ENCODE peak calls at places on chromosome 6, in eight cellular contexts. One of them, this sample, is unnamed.

GRCh38 chr6:49549691-49550412 is 616 bp upstream of the C6orf141 start:
- DNase-seq in Panc1: no peak
- DNase-seq in transverse colon: no peak
- DNase-seq in A549: no peak
- DNase-seq in heart left ventricle: no peak
- DNase-seq in tibial nerve: no peak
- DNase-seq in CD8-positive, alpha-beta T cell: no peak
- DNase-seq in lower lobe of right lung: no peak
- DNase-seq in this sample: no peak

GRCh38 chr6:22632561-22632960 is 63.2 kb downstream of the HDGFL1 start:
- DNase-seq in Panc1: no peak
- DNase-seq in transverse colon: no peak
- DNase-seq in A549: no peak
- DNase-seq in heart left ventricle: no peak
- DNase-seq in tibial nerve: no peak
- DNase-seq in CD8-positive, alpha-beta T cell: no peak
- DNase-seq in lower lobe of right lung: no peak
- DNase-seq in this sample: no peak

GRCh38 chr6:157787080-157787479 is 36.0 kb upstream of the SNX9 start:
- DNase-seq in Panc1: no peak
- DNase-seq in transverse colon: peak; percentile 64
- DNase-seq in A549: no peak
- DNase-seq in heart left ventricle: no peak
- DNase-seq in tibial nerve: no peak
- DNase-seq in CD8-positive, alpha-beta T cell: no peak
- DNase-seq in lower lobe of right lung: no peak
- DNase-seq in this sample: no peak

GRCh38 chr6:144689503-144690040 is 404.4 kb downstream of the UTRN start:
- DNase-seq in Panc1: no peak
- DNase-seq in transverse colon: no peak
- DNase-seq in A549: no peak
- DNase-seq in heart left ventricle: no peak
- DNase-seq in tibial nerve: no peak
- DNase-seq in CD8-positive, alpha-beta T cell: no peak
- DNase-seq in lower lobe of right lung: no peak
- DNase-seq in this sample: no peak

GRCh38 chr6:12490376-12490903 is 200.3 kb downstream of the EDN1 start:
- DNase-seq in Panc1: no peak
- DNase-seq in transverse colon: no peak
- DNase-seq in A549: no peak
- DNase-seq in heart left ventricle: no peak
- DNase-seq in tibial nerve: no peak
- DNase-seq in CD8-positive, alpha-beta T cell: no peak
- DNase-seq in lower lobe of right lung: no peak
- DNase-seq in this sample: no peak

GRCh38 chr6:16511048-16511660 is 250.1 kb downstream of the ATXN1 start:
- DNase-seq in Panc1: peak; percentile 15
- DNase-seq in transverse colon: no peak
- DNase-seq in A549: peak; percentile 12
- DNase-seq in heart left ventricle: no peak
- DNase-seq in tibial nerve: peak; percentile 21
- DNase-seq in CD8-positive, alpha-beta T cell: no peak
- DNase-seq in lower lobe of right lung: no peak
- DNase-seq in this sample: no peak

GRCh38 chr6:38504996-38505395 is 134.7 kb downstream of the BTBD9 start:
- DNase-seq in Panc1: no peak
- DNase-seq in transverse colon: no peak
- DNase-seq in A549: no peak
- DNase-seq in heart left ventricle: no peak
- DNase-seq in tibial nerve: no peak
- DNase-seq in CD8-positive, alpha-beta T cell: no peak
- DNase-seq in lower lobe of right lung: no peak
- DNase-seq in this sample: no peak

GRCh38 chr6:149318581-149319286 is 1.2 kb downstream of the TAB2 start:
- DNase-seq in Panc1: no peak
- DNase-seq in transverse colon: peak; percentile 24
- DNase-seq in A549: no peak
- DNase-seq in heart left ventricle: no peak
- DNase-seq in tibial nerve: no peak
- DNase-seq in CD8-positive, alpha-beta T cell: peak; percentile 66
- DNase-seq in lower lobe of right lung: no peak
- DNase-seq in this sample: peak; percentile 42

GRCh38 chr6:33799714-33800113 is 4.1 kb downstream of the MLN start:
- DNase-seq in Panc1: no peak
- DNase-seq in transverse colon: no peak
- DNase-seq in A549: no peak
- DNase-seq in heart left ventricle: no peak
- DNase-seq in tibial nerve: no peak
- DNase-seq in CD8-positive, alpha-beta T cell: no peak
- DNase-seq in lower lobe of right lung: no peak
- DNase-seq in this sample: no peak

GRCh38 chr6:137883400-137883888 is 16.4 kb downstream of the TNFAIP3 start:
- DNase-seq in Panc1: no peak
- DNase-seq in transverse colon: no peak
- DNase-seq in A549: no peak
- DNase-seq in heart left ventricle: no peak
- DNase-seq in tibial nerve: no peak
- DNase-seq in CD8-positive, alpha-beta T cell: peak; percentile 58
- DNase-seq in lower lobe of right lung: no peak
- DNase-seq in this sample: no peak

GRCh38 chr6:137181876-137182653 is 8.6 kb upstream of the IL22RA2 start:
- DNase-seq in Panc1: no peak
- DNase-seq in transverse colon: no peak
- DNase-seq in A549: no peak
- DNase-seq in heart left ventricle: no peak
- DNase-seq in tibial nerve: no peak
- DNase-seq in CD8-positive, alpha-beta T cell: no peak
- DNase-seq in lower lobe of right lung: no peak
- DNase-seq in this sample: no peak

GRCh38 chr6:167350731-167351655 is 26.1 kb downstream of the TTLL2 start:
- DNase-seq in Panc1: peak; percentile 61
- DNase-seq in transverse colon: peak; percentile 87
- DNase-seq in A549: peak; percentile 41
- DNase-seq in heart left ventricle: peak; percentile 56
- DNase-seq in tibial nerve: peak; percentile 77
- DNase-seq in CD8-positive, alpha-beta T cell: peak; percentile 77
- DNase-seq in lower lobe of right lung: peak; percentile 78
- DNase-seq in this sample: peak; percentile 93

GRCh38 chr6:42017021-42017643 is 33.2 kb upstream of the TAF8 start:
- DNase-seq in Panc1: no peak
- DNase-seq in transverse colon: no peak
- DNase-seq in A549: peak; percentile 27
- DNase-seq in heart left ventricle: no peak
- DNase-seq in tibial nerve: no peak
- DNase-seq in CD8-positive, alpha-beta T cell: no peak
- DNase-seq in lower lobe of right lung: no peak
- DNase-seq in this sample: no peak

GRCh38 chr6:28693033-28693750 is 167.5 kb downstream of the GPX5 start:
- DNase-seq in Panc1: peak; percentile 93
- DNase-seq in transverse colon: no peak
- DNase-seq in A549: no peak
- DNase-seq in heart left ventricle: no peak
- DNase-seq in tibial nerve: no peak
- DNase-seq in CD8-positive, alpha-beta T cell: no peak
- DNase-seq in lower lobe of right lung: no peak
- DNase-seq in this sample: no peak

GRCh38 chr6:56385981-56386593 is 138.7 kb upstream of the COL21A1 start:
- DNase-seq in Panc1: no peak
- DNase-seq in transverse colon: no peak
- DNase-seq in A549: no peak
- DNase-seq in heart left ventricle: no peak
- DNase-seq in tibial nerve: no peak
- DNase-seq in CD8-positive, alpha-beta T cell: no peak
- DNase-seq in lower lobe of right lung: no peak
- DNase-seq in this sample: no peak

GRCh38 chr6:132070356-132070755 is 119.2 kb upstream of the CCN2 start:
- DNase-seq in Panc1: no peak
- DNase-seq in transverse colon: no peak
- DNase-seq in A549: no peak
- DNase-seq in heart left ventricle: no peak
- DNase-seq in tibial nerve: no peak
- DNase-seq in CD8-positive, alpha-beta T cell: no peak
- DNase-seq in lower lobe of right lung: no peak
- DNase-seq in this sample: no peak

GRCh38 chr6:18496462-18496861 is 109.3 kb downstream of the RNF144B start:
- DNase-seq in Panc1: no peak
- DNase-seq in transverse colon: no peak
- DNase-seq in A549: no peak
- DNase-seq in heart left ventricle: no peak
- DNase-seq in tibial nerve: no peak
- DNase-seq in CD8-positive, alpha-beta T cell: no peak
- DNase-seq in lower lobe of right lung: no peak
- DNase-seq in this sample: no peak

DNA sequence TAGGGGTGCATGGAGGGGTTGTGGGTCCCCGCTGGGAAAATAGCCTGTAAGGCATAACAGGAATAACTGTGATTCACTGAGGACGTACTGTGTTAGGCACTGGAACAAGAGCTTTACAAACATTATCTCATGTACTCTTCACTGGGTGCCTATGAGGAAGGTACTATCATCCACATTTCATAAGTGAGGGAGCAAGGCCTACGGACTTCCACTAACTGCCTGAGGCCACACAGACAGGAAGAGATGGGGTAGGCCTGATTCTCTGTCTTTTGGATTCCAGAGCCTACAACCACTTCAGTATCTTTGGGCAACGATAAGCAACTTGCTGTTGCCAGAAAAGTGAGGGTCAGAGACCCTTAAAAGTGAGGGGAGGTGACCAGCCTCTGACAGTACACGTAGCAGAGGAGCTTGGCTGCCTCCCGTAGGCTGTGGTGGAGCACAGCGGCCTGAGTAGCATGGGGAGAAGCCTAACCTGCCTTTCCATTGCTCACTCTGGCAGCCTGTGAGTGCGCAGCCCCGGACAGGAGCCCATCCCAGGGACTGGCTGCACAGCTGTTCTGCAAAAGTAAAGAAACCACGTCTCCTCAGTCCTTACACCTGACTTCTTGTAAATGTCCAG is 30.4 kb downstream of the PSMB1 start:
- DNase-seq in Panc1: no peak
- DNase-seq in transverse colon: no peak
- DNase-seq in A549: no peak
- DNase-seq in heart left ventricle: peak; percentile 24
- DNase-seq in tibial nerve: no peak
- DNase-seq in CD8-positive, alpha-beta T cell: no peak
- DNase-seq in lower lobe of right lung: no peak
- DNase-seq in this sample: no peak
- TF ChIP-seq CTCF in Panc1: peak; percentile 80
- TF ChIP-seq CTCF in transverse colon: no peak
- TF ChIP-seq CTCF in A549: peak; percentile 18
- TF ChIP-seq CTCF in heart left ventricle: no peak
- TF ChIP-seq CTCF in tibial nerve: no peak
- TF ChIP-seq CTCF in CD8-positive, alpha-beta T cell: no peak
- TF ChIP-seq CTCF in lower lobe of right lung: no peak
- TF ChIP-seq CTCF in this sample: no peak

DNA sequence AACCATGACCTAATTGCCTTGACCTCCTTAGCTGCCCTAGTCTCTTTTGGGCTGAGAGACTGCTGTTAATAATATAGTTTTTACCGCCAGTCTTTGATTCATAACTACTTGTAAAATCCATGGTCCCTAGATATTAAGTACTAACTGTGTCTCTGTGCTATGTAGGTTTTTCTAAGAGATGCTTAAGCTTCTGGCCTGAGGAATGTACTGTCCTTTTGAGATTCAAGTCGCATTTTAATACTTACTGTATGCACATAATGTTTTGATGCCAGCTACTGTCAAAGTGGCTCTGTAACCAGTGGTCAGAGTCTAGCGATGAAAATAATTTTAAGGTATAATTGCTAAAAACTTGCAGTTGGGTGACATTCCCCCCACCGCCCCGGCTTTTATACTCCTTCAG is 2.1 kb downstream of the AKAP12 start:
- DNase-seq in Panc1: no peak
- DNase-seq in transverse colon: no peak
- DNase-seq in A549: no peak
- DNase-seq in heart left ventricle: no peak
- DNase-seq in tibial nerve: no peak
- DNase-seq in CD8-positive, alpha-beta T cell: no peak
- DNase-seq in lower lobe of right lung: no peak
- DNase-seq in this sample: no peak
- H3K4me3 ChIP-seq in Panc1: peak overlapping the region; percentile 56
- H3K4me3 ChIP-seq in transverse colon: peak overlapping the region; percentile 71
- H3K4me3 ChIP-seq in A549: peak overlapping the region; percentile 72
- H3K4me3 ChIP-seq in heart left ventricle: peak overlapping the region; percentile 80
- H3K4me3 ChIP-seq in tibial nerve: peak overlapping the region; percentile 76
- H3K4me3 ChIP-seq in CD8-positive, alpha-beta T cell: no peak overlapping the region
- H3K4me3 ChIP-seq in lower lobe of right lung: peak overlapping the region; percentile 75
- H3K4me3 ChIP-seq in this sample: no peak overlapping the region

GRCh38 chr6:31135710-31136109 is 3.2 kb downstream of the PSORS1C2 start:
- DNase-seq in Panc1: no peak
- DNase-seq in transverse colon: no peak
- DNase-seq in A549: no peak
- DNase-seq in heart left ventricle: no peak
- DNase-seq in tibial nerve: no peak
- DNase-seq in CD8-positive, alpha-beta T cell: no peak
- DNase-seq in lower lobe of right lung: no peak
- DNase-seq in this sample: no peak
- H3K9me3 ChIP-seq in Panc1: no peaks in the 10 kb centered on the region
- H3K9me3 ChIP-seq in transverse colon: no peaks in the 10 kb centered on the region
- H3K9me3 ChIP-seq in A549: no peaks in the 10 kb centered on the region
- H3K9me3 ChIP-seq in heart left ventricle: no peaks in the 10 kb centered on the region
- H3K9me3 ChIP-seq in tibial nerve: no peaks in the 10 kb centered on the region
- H3K9me3 ChIP-seq in CD8-positive, alpha-beta T cell: no peaks in the 10 kb centered on the region
- H3K9me3 ChIP-seq in lower lobe of right lung: no peaks in the 10 kb centered on the region
- H3K9me3 ChIP-seq in this sample: no peaks in the 10 kb centered on the region

GRCh38 chr6:169162968-169163903 is 90.4 kb downstream of the THBS2 start:
- DNase-seq in Panc1: peak; percentile 48
- DNase-seq in transverse colon: no peak
- DNase-seq in A549: peak; percentile 73
- DNase-seq in heart left ventricle: no peak
- DNase-seq in tibial nerve: peak; percentile 52
- DNase-seq in CD8-positive, alpha-beta T cell: no peak
- DNase-seq in lower lobe of right lung: no peak
- DNase-seq in this sample: peak; percentile 17
- TF ChIP-seq CTCF in Panc1: no peak
- TF ChIP-seq CTCF in transverse colon: no peak
- TF ChIP-seq CTCF in A549: no peak
- TF ChIP-seq CTCF in heart left ventricle: no peak
- TF ChIP-seq CTCF in tibial nerve: no peak
- TF ChIP-seq CTCF in CD8-positive, alpha-beta T cell: no peak
- TF ChIP-seq CTCF in lower lobe of right lung: no peak
- TF ChIP-seq CTCF in this sample: no peak

GRCh38 chr6:1394591-1395463 is 5.5 kb downstream of the FOXF2 start:
- DNase-seq in Panc1: no peak
- DNase-seq in transverse colon: no peak
- DNase-seq in A549: no peak
- DNase-seq in heart left ventricle: no peak
- DNase-seq in tibial nerve: no peak
- DNase-seq in CD8-positive, alpha-beta T cell: no peak
- DNase-seq in lower lobe of right lung: no peak
- DNase-seq in this sample: no peak
- H3K4me3 ChIP-seq in Panc1: no peak overlapping the region
- H3K4me3 ChIP-seq in transverse colon: peak overlapping the region; percentile 49
- H3K4me3 ChIP-seq in A549: no peak overlapping the region
- H3K4me3 ChIP-seq in heart left ventricle: no peak overlapping the region
- H3K4me3 ChIP-seq in tibial nerve: no peak overlapping the region
- H3K4me3 ChIP-seq in CD8-positive, alpha-beta T cell: no peak overlapping the region
- H3K4me3 ChIP-seq in lower lobe of right lung: peak overlapping the region; percentile 49
- H3K4me3 ChIP-seq in this sample: no peak overlapping the region